ENCODE peak calls at places on chromosomes 5 and 9, in four cellular contexts. L is prostate gland, A is sigmoid colon, H is bronchial epithelial cell. R is an unnamed sample.

GRCh38 chr9:132268725-132269352 is 85.9 kb downstream of the SETX start:
- DNase-seq in L (peak), A (peak), H (peak), R (peak)

GRCh38 chr5:159891371-159891770 is 24.9 kb upstream of the ADRA1B start:
- DNase-seq in L (no peak), A (no peak), H (peak), R (no peak)

GRCh38 chr9:34701023-34701768 is 8.7 kb downstream of the CCL21 start:
- DNase-seq in L (peak), A (peak), H (peak), R (peak)

GRCh38 chr5:168311061-168311566 is 19.7 kb downstream of the WWC1 start:
- DNase-seq in L (no peak), A (no peak), H (no peak), R (no peak)

GRCh38 chr9:137168575-137168906 is 1.3 kb downstream of the LRRC26 start:
- DNase-seq in L (no peak), A (no peak), H (no peak), R (no peak)

GRCh38 chr9:117434568-117434967 is 19.7 kb upstream of the ASTN2 start:
- DNase-seq in L (no peak), A (no peak), H (peak), R (no peak)

GRCh38 chr5:141338538-141339306 is at the start of gene PCDHGA2:
- DNase-seq in L (no peak), A (no peak), H (peak), R (peak)

GRCh38 chr5:6078881-6079280 is 299.5 kb downstream of the MED10 start:
- DNase-seq in L (no peak), A (no peak), H (no peak), R (no peak)

GRCh38 chr5:90408571-90409317 is 812 bp downstream of the CETN3 start:
- DNase-seq in L (no peak), A (no peak), H (peak), R (no peak)

GRCh38 chr9:136297766-136298735 is 5.8 kb downstream of the CCDC187 start:
- DNase-seq in L (no peak), A (no peak), H (no peak), R (no peak)

GRCh38 chr5:96252596-96252995 is 180.5 kb downstream of the PCSK1 start:
- DNase-seq in L (no peak), A (no peak), H (no peak), R (no peak)

GRCh38 chr9:20319241-20319640 is 303.1 kb downstream of the MLLT3 start:
- DNase-seq in L (no peak), A (no peak), H (no peak), R (no peak)
- TF ChIP-seq CTCF in L (no peak), A (no peak), H (no peak), R (no peak)

GRCh38 chr5:20229286-20230005 is 241.4 kb upstream of the CDH18 start:
- DNase-seq in L (no peak), A (no peak), H (no peak), R (no peak)

GRCh38 chr5:20230010-20230409 is 242.0 kb upstream of the CDH18 start:
- DNase-seq in L (no peak), A (no peak), H (no peak), R (no peak)

DNA sequence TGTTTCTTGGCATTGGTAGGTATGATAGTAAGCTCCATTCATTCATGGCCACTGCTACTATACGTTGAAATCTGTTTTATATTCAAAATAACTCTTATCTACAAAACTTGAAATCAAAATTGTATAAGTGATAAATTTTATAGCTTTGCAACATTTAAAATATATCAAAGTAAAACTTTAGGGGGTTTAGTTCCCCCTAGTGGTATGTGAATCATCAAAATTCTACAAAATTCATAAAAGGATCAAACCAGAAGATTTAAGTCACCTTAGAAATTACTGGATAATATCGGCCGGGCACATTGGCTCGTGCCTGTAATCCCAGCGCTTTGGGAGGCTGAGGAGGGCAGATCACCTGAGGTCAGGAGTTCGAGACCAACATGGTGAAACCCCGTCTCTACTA is 243.0 kb upstream of the CDH18 start:
- DNase-seq in L (no peak), A (no peak), H (no peak), R (no peak)
- TF ChIP-seq CTCF in L (no peak), A (no peak), H (no peak), R (no peak)

GRCh38 chr9:26725573-26725972 is 167.0 kb downstream of the CAAP1 start:
- DNase-seq in L (no peak), A (no peak), H (peak), R (peak)

GRCh38 chr9:26722755-26723154 is 169.8 kb downstream of the CAAP1 start:
- DNase-seq in L (no peak), A (no peak), H (no peak), R (no peak)

GRCh38 chr9:26727471-26727870 is 165.1 kb downstream of the CAAP1 start:
- DNase-seq in L (no peak), A (no peak), H (no peak), R (no peak)

GRCh38 chr9:26723486-26723885 is 169.1 kb downstream of the CAAP1 start:
- DNase-seq in L (no peak), A (no peak), H (peak), R (peak)
- TF ChIP-seq CTCF in L (no peak), A (no peak), H (peak), R (peak)

GRCh38 chr5:119387900-119388618 is 32.2 kb downstream of the TNFAIP8 start:
- DNase-seq in L (no peak), A (no peak), H (peak), R (no peak)

GRCh38 chr5:119388619-119389190 is 32.9 kb downstream of the TNFAIP8 start:
- DNase-seq in L (no peak), A (no peak), H (no peak), R (no peak)

GRCh38 chr5:119386945-119387344 is 31.1 kb downstream of the TNFAIP8 start:
- DNase-seq in L (no peak), A (no peak), H (peak), R (peak)

GRCh38 chr5:119393201-119393691 is 37.4 kb downstream of the TNFAIP8 start:
- DNase-seq in L (no peak), A (no peak), H (no peak), R (peak)

GRCh38 chr5:119389288-119390065 is 33.7 kb downstream of the TNFAIP8 start:
- DNase-seq in L (no peak), A (no peak), H (no peak), R (peak)
- TF ChIP-seq CTCF in L (no peak), A (no peak), H (no peak), R (no peak)

GRCh38 chr5:146538441-146538840 is 22.5 kb upstream of the GPR151 start:
- DNase-seq in L (no peak), A (no peak), H (no peak), R (no peak)

GRCh38 chr5:146539973-146540372 is 24.0 kb upstream of the GPR151 start:
- DNase-seq in L (no peak), A (no peak), H (peak), R (no peak)

GRCh38 chr5:146540421-146540820 is 24.4 kb upstream of the GPR151 start:
- DNase-seq in L (no peak), A (no peak), H (peak), R (peak)

GRCh38 chr5:146544232-146544631 is 28.2 kb upstream of the GPR151 start:
- DNase-seq in L (no peak), A (no peak), H (no peak), R (no peak)

GRCh38 chr5:146541956-146542849 is 26.2 kb upstream of the GPR151 start:
- DNase-seq in L (peak), A (peak), H (peak), R (peak)
- TF ChIP-seq CTCF in L (peak), A (peak), H (peak), R (peak)